ENCODE peak calls at places on chromosomes 4 and X, in nine cellular contexts. T is lower leg skin, P is D721Med, O is fibroblast of mammary gland, G is testis, X is mammary epithelial cell, Y is LoVo, Z is HFF-Myc, N is NCI-H2081. E is an unnamed sample.

GRCh38 chr4:154001187-154001586 is 212.3 kb upstream of the SFRP2 start:
- DNase-seq in T (no peak), P (no peak), O (peak), G (no peak), X (no peak), Y (no peak), Z (no peak), N (no peak), E (no peak)

GRCh38 chr4:29423836-29424721 is 1296.1 kb upstream of the PCDH7 start:
- DNase-seq in T (no peak), P (no peak), O (peak), G (no peak), X (peak), Y (peak), Z (peak), N (no peak), E (no peak)

GRCh38 chr4:3446631-3447320 is 5.0 kb downstream of the HGFAC start:
- DNase-seq in T (no peak), P (no peak), O (no peak), G (no peak), X (no peak), Y (no peak), Z (no peak), N (no peak), E (no peak)

GRCh38 chr4:95402299-95402698 is 146.5 kb downstream of the UNC5C start:
- DNase-seq in T (no peak), P (no peak), O (no peak), G (no peak), X (no peak), Y (no peak), Z (no peak), N (no peak), E (no peak)

GRCh38 chr4:1465173-1466033 is 59.2 kb upstream of the NKX1-1 start:
- DNase-seq in T (no peak), P (no peak), O (no peak), G (no peak), X (no peak), Y (no peak), Z (no peak), N (no peak), E (no peak)

GRCh38 chrX:56726609-56727008 is 2.4 kb upstream of the NBDY start:
- DNase-seq in T (peak), P (no peak), O (peak), G (peak), X (peak), Y (peak), Z (no peak), N (peak), E (no peak)

GRCh38 chr4:175290401-175290800 is 372.2 kb downstream of the ADAM29 start:
- DNase-seq in T (no peak), P (no peak), O (peak), G (no peak), X (no peak), Y (no peak), Z (no peak), N (no peak), E (no peak)

GRCh38 chrX:47285762-47286320 is 53.0 kb downstream of the USP11 start:
- DNase-seq in T (no peak), P (no peak), O (peak), G (no peak), X (no peak), Y (no peak), Z (no peak), N (no peak), E (no peak)

GRCh38 chr4:169266081-169266480 is 4.7 kb downstream of the SH3RF1 start:
- DNase-seq in T (no peak), P (no peak), O (no peak), G (no peak), X (no peak), Y (no peak), Z (peak), N (no peak), E (no peak)

GRCh38 chrX:50211510-50211909 is 6.9 kb downstream of the CCNB3 start:
- DNase-seq in T (no peak), P (no peak), O (peak), G (no peak), X (peak), Y (peak), Z (no peak), N (no peak), E (no peak)

E was measured in NCI-H526.